ENCODE peak calls at places on chromosomes 6 and 20, in ten cellular contexts. C is IMR-90, P is body of pancreas, R is right lobe of liver, V is A549, H is stomach, S is sigmoid colon, J is tibial nerve, K is uterus, Q is ovary. Y is an unnamed sample.

GRCh38 chr6:105675715-105676397 is 273.0 kb upstream of the PREP start:
- DNase-seq in S (no peak), H (no peak), V (peak; percentile 4), P (no peak), Q (no peak), C (peak; percentile 91), J (no peak), K (no peak), R (no peak), Y (no peak)

GRCh38 chr6:98416027-98416426 is 418.3 kb upstream of the POU3F2 start:
- DNase-seq in Q (no peak), J (no peak), R (no peak), K (no peak), V (no peak), C (no peak), S (no peak), P (no peak), H (no peak), Y (no peak)

GRCh38 chr20:46220808-46221207 is 87.5 kb downstream of the CDH22 start:
- DNase-seq in R (no peak), H (no peak), C (no peak), P (peak; percentile 39), Q (no peak), K (no peak), J (no peak), V (no peak), S (no peak), Y (no peak)

GRCh38 chr20:56440346-56441007 is 27.9 kb upstream of the RTF2 start:
- DNase-seq in V (no peak), K (no peak), P (no peak), R (no peak), H (no peak), Q (no peak), C (no peak), S (peak; percentile 22), J (no peak), Y (no peak)

GRCh38 chr20:63005240-63005861 is 1.4 kb downstream of the BHLHE23 start:
- DNase-seq in K (no peak), S (no peak), C (no peak), P (no peak), J (no peak), R (no peak), Q (no peak), H (no peak), V (no peak), Y (no peak)

GRCh38 chr6:125469915-125470314 is 168.1 kb upstream of the HDDC2 start:
- DNase-seq in Q (no peak), P (no peak), V (no peak), K (no peak), H (no peak), J (no peak), S (no peak), R (no peak), C (no peak), Y (no peak)

GRCh38 chr6:144594571-144594970 is 309.4 kb downstream of the UTRN start:
- DNase-seq in J (no peak), R (no peak), K (no peak), C (no peak), P (no peak), H (no peak), Q (no peak), S (no peak), V (no peak), Y (no peak)

GRCh38 chr20:58896820-58897219 is 44.3 kb downstream of the GNAS start:
- DNase-seq in V (no peak), P (no peak), J (no peak), K (no peak), Q (no peak), R (no peak), C (no peak), S (no peak), H (no peak), Y (no peak)

GRCh38 chr20:44326391-44327159 is 10.3 kb upstream of the R3HDML start:
- DNase-seq in P (peak; percentile 29), J (no peak), V (no peak), S (no peak), R (no peak), H (no peak), K (no peak), C (no peak), Q (no peak), Y (no peak)

GRCh38 chr6:121093928-121094327 is 240.4 kb downstream of the TBC1D32 start:
- DNase-seq in V (no peak), P (no peak), K (no peak), R (no peak), C (peak; percentile 76), J (no peak), Q (no peak), H (no peak), S (no peak), Y (no peak)

GRCh38 chr6:142627474-142627873 is 317.5 kb downstream of the HIVEP2 start:
- DNase-seq in J (no peak), H (no peak), P (no peak), R (no peak), C (no peak), S (no peak), V (no peak), K (no peak), Q (no peak), Y (no peak)

GRCh38 chr6:88558981-88559380 is 392.8 kb upstream of the CNR1 start:
- DNase-seq in P (no peak), C (no peak), S (no peak), J (no peak), K (no peak), Q (no peak), R (no peak), V (no peak), H (no peak), Y (no peak)

GRCh38 chr6:39268721-39269120 is 39.4 kb upstream of the KCNK5 start:
- DNase-seq in C (no peak), K (no peak), Q (no peak), H (no peak), R (no peak), S (no peak), P (no peak), V (no peak), J (no peak), Y (no peak)

GRCh38 chr6:50007821-50008220 is 14.0 kb downstream of the DEFB110 start:
- DNase-seq in V (no peak), C (peak; percentile 57), R (no peak), J (no peak), P (no peak), H (no peak), Q (no peak), S (no peak), K (no peak), Y (no peak)

GRCh38 chr6:54624779-54625178 is 221.8 kb upstream of the FAM83B start:
- DNase-seq in P (no peak), S (no peak), C (peak; percentile 76), Q (no peak), V (no peak), J (no peak), R (no peak), K (no peak), H (no peak), Y (no peak)

GRCh38 chr6:170296423-170296745 is 5.5 kb upstream of the DLL1 start:
- DNase-seq in J (no peak), S (no peak), H (no peak), V (no peak), R (no peak), Q (no peak), K (no peak), C (no peak), P (no peak), Y (no peak)

GRCh38 chr20:33068251-33068939 is 11.0 kb upstream of the BPIFB4 start:
- DNase-seq in Q (no peak), K (no peak), R (no peak), H (no peak), C (no peak), S (no peak), P (no peak), J (no peak), V (no peak), Y (no peak)

GRCh38 chr20:21548390-21549035 is 34.6 kb upstream of the NKX2-2 start:
- DNase-seq in S (no peak), P (no peak), Q (no peak), R (no peak), V (no peak), C (no peak), J (no peak), H (no peak), K (no peak), Y (no peak)

GRCh38 chr20:674936-675452 is 608 bp downstream of the SCRT2 start:
- DNase-seq in P (no peak), R (no peak), C (no peak), Q (no peak), V (no peak), J (no peak), H (no peak), S (no peak), K (no peak), Y (no peak)

GRCh38 chr20:36465109-36466080 is 75.9 kb upstream of the MYL9 start:
- DNase-seq in R (no peak), V (peak; percentile 91), Q (peak; percentile 29), P (peak; percentile 47), C (peak; percentile 88), J (peak; percentile 49), K (peak; percentile 72), S (peak; percentile 86), H (peak; percentile 35), Y (peak; percentile 77)
- H3K27ac ChIP-seq in R (peak overlapping the region; percentile 3), V (peak overlapping the region; percentile 75), Q (no peak overlapping the region), P (peak overlapping the region; percentile 94), C (peak overlapping the region; percentile 8), J (peak overlapping the region; percentile 98), K (peak overlapping the region; percentile 94), S (peak overlapping the region; percentile 93), H (peak overlapping the region; percentile 95), Y (peak overlapping the region; percentile 80)

GRCh38 chr6:30759575-30760239 is 15.4 kb upstream of the IER3 start:
- DNase-seq in V (peak; percentile 70), K (no peak), S (no peak), J (no peak), P (peak; percentile 46), H (no peak), Q (no peak), C (peak; percentile 98), R (no peak), Y (no peak)
- TF ChIP-seq POLR2A in V (no peak), K (no peak), S (no peak), J (no peak), P (no peak), H (no peak), Q (no peak), C (no peak), R (no peak), Y (no peak)

DNA sequence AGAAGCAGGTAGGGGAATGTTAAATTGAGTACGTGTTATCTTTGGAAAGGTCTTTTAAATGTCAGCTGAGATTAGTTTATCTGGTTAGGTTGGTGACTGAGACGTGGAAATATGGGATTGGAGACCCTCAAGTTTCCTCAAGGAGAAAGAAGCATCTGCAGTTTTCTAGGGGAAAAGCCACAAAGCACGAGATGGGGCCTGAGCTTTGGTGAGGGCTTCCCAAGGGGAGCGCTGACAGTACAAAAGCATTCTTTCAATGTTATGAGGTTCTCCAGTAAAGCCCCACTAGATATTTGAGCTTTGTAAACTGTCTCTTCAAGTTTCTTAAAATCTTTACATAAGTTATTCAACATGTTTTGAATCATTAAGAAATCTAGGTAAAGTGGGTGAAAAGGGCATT is 19.6 kb upstream of the HS3ST5 start:
- DNase-seq in V (no peak), C (no peak), K (no peak), H (no peak), R (no peak), P (no peak), Q (no peak), J (no peak), S (no peak), Y (no peak)
- H3K27ac ChIP-seq in V (no peak overlapping the region), C (no peak overlapping the region), K (no peak overlapping the region), H (no peak overlapping the region), R (no peak overlapping the region), P (no peak overlapping the region), Q (no peak overlapping the region), J (no peak overlapping the region), S (no peak overlapping the region), Y (no peak overlapping the region)

GRCh38 chr6:29632789-29633531 is at the start of gene GABBR1:
- DNase-seq in V (peak; percentile 86), J (peak; percentile 84), H (peak; percentile 85), S (peak; percentile 96), C (peak; percentile 79), K (peak; percentile 90), R (peak; percentile 76), P (peak; percentile 85), Q (peak; percentile 85), Y (peak; percentile 92)
- TF ChIP-seq POLR2A in V (peak; percentile 54), J (peak; percentile 3), H (no peak), S (peak; percentile 4), C (no peak), K (peak; percentile 75), R (peak; percentile 16), P (peak; percentile 35), Q (peak; percentile 39), Y (peak; percentile 8)

Y was measured in adrenal gland.